ENCODE peak calls at places on chromosome 12, in ten cellular contexts. One of them, this sample, is unnamed. For H3K4me1 and H3K27me3, the result is how much of the 10 kb centered on the place peaks cover.

GRCh38 chr12:48934312-48934706 is 9.0 kb upstream of the FKBP11 start:
- DNase-seq in prostate gland: no peak
- DNase-seq in cardiac muscle cell: peak
- DNase-seq in sigmoid colon: peak
- DNase-seq in heart left ventricle: no peak
- DNase-seq in mammary epithelial cell: no peak
- DNase-seq in left lung: no peak
- DNase-seq in body of pancreas: no peak
- DNase-seq in neural progenitor cell: no peak
- DNase-seq in IMR-90: no peak
- DNase-seq in this sample: peak

GRCh38 chr12:95114766-95115450 is 41.5 kb upstream of the NR2C1 start:
- DNase-seq in prostate gland: no peak
- DNase-seq in cardiac muscle cell: no peak
- DNase-seq in sigmoid colon: no peak
- DNase-seq in heart left ventricle: no peak
- DNase-seq in mammary epithelial cell: peak
- DNase-seq in left lung: no peak
- DNase-seq in body of pancreas: no peak
- DNase-seq in neural progenitor cell: no peak
- DNase-seq in IMR-90: peak
- DNase-seq in this sample: peak

GRCh38 chr12:9786726-9787339 is 26.1 kb upstream of the CD69 start:
- DNase-seq in prostate gland: no peak
- DNase-seq in cardiac muscle cell: no peak
- DNase-seq in sigmoid colon: no peak
- DNase-seq in heart left ventricle: no peak
- DNase-seq in mammary epithelial cell: no peak
- DNase-seq in left lung: no peak
- DNase-seq in body of pancreas: no peak
- DNase-seq in neural progenitor cell: peak
- DNase-seq in IMR-90: no peak
- DNase-seq in this sample: no peak

GRCh38 chr12:103960567-103961227 is 5.0 kb upstream of the TDG start:
- DNase-seq in prostate gland: no peak
- DNase-seq in cardiac muscle cell: no peak
- DNase-seq in sigmoid colon: no peak
- DNase-seq in heart left ventricle: no peak
- DNase-seq in mammary epithelial cell: no peak
- DNase-seq in left lung: no peak
- DNase-seq in body of pancreas: no peak
- DNase-seq in neural progenitor cell: no peak
- DNase-seq in IMR-90: no peak
- DNase-seq in this sample: no peak

GRCh38 chr12:78938341-78939084 is 73.9 kb downstream of the SYT1 start:
- DNase-seq in prostate gland: no peak
- DNase-seq in cardiac muscle cell: no peak
- DNase-seq in sigmoid colon: no peak
- DNase-seq in heart left ventricle: no peak
- DNase-seq in mammary epithelial cell: no peak
- DNase-seq in left lung: no peak
- DNase-seq in body of pancreas: no peak
- DNase-seq in neural progenitor cell: no peak
- DNase-seq in IMR-90: no peak
- DNase-seq in this sample: no peak

GRCh38 chr12:32460638-32461037 is 61.3 kb downstream of the FGD4 start:
- DNase-seq in prostate gland: no peak
- DNase-seq in cardiac muscle cell: no peak
- DNase-seq in sigmoid colon: no peak
- DNase-seq in heart left ventricle: no peak
- DNase-seq in mammary epithelial cell: no peak
- DNase-seq in left lung: no peak
- DNase-seq in body of pancreas: no peak
- DNase-seq in neural progenitor cell: no peak
- DNase-seq in IMR-90: no peak
- DNase-seq in this sample: no peak

GRCh38 chr12:16526693-16527092 is 79.3 kb downstream of the LMO3 start:
- DNase-seq in prostate gland: no peak
- DNase-seq in cardiac muscle cell: no peak
- DNase-seq in sigmoid colon: no peak
- DNase-seq in heart left ventricle: no peak
- DNase-seq in mammary epithelial cell: peak
- DNase-seq in left lung: no peak
- DNase-seq in body of pancreas: no peak
- DNase-seq in neural progenitor cell: no peak
- DNase-seq in IMR-90: peak
- DNase-seq in this sample: peak

GRCh38 chr12:6430124-6430989 is 14.4 kb upstream of the CD27 start:
- DNase-seq in prostate gland: peak
- DNase-seq in cardiac muscle cell: no peak
- DNase-seq in sigmoid colon: peak
- DNase-seq in heart left ventricle: peak
- DNase-seq in mammary epithelial cell: peak
- DNase-seq in left lung: no peak
- DNase-seq in body of pancreas: peak
- DNase-seq in neural progenitor cell: no peak
- DNase-seq in IMR-90: peak
- DNase-seq in this sample: peak

GRCh38 chr12:130783110-130783715 is 55.8 kb downstream of the STX2 start:
- DNase-seq in prostate gland: no peak
- DNase-seq in cardiac muscle cell: no peak
- DNase-seq in sigmoid colon: no peak
- DNase-seq in heart left ventricle: no peak
- DNase-seq in mammary epithelial cell: no peak
- DNase-seq in left lung: no peak
- DNase-seq in body of pancreas: no peak
- DNase-seq in neural progenitor cell: no peak
- DNase-seq in IMR-90: no peak
- DNase-seq in this sample: peak

GRCh38 chr12:69252033-69252432 is 12.7 kb downstream of the CPSF6 start:
- DNase-seq in prostate gland: no peak
- DNase-seq in cardiac muscle cell: no peak
- DNase-seq in sigmoid colon: no peak
- DNase-seq in heart left ventricle: no peak
- DNase-seq in mammary epithelial cell: peak
- DNase-seq in left lung: no peak
- DNase-seq in body of pancreas: no peak
- DNase-seq in neural progenitor cell: peak
- DNase-seq in IMR-90: no peak
- DNase-seq in this sample: no peak
- H3K27ac ChIP-seq in prostate gland: no peak
- H3K27ac ChIP-seq in cardiac muscle cell: peak
- H3K27ac ChIP-seq in sigmoid colon: no peak
- H3K27ac ChIP-seq in heart left ventricle: no peak
- H3K27ac ChIP-seq in mammary epithelial cell: no peak
- H3K27ac ChIP-seq in left lung: no peak
- H3K27ac ChIP-seq in body of pancreas: no peak
- H3K27ac ChIP-seq in neural progenitor cell: peak
- H3K27ac ChIP-seq in IMR-90: no peak
- H3K27ac ChIP-seq in this sample: peak

DNA sequence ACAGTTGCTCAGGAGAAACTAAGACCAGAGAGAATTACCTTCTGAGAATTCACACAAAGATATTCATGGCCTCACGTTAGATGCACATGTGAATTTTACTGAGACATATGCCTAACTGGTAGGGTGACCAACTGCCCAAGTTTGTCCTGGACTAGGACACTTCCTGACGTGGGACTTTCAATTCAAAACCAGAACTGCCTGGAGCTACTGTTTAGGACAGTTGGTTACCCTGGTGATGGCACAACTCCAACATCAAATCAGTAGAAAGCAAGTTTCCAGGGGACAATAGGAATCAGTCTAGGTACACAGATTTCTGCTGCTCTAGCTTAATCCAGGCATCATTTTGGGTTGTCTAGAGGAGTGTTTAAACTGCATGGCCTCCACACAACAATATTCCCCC is 178.7 kb downstream of the GXYLT1 start:
- DNase-seq in prostate gland: no peak
- DNase-seq in cardiac muscle cell: no peak
- DNase-seq in sigmoid colon: no peak
- DNase-seq in heart left ventricle: no peak
- DNase-seq in mammary epithelial cell: no peak
- DNase-seq in left lung: no peak
- DNase-seq in body of pancreas: no peak
- DNase-seq in neural progenitor cell: no peak
- DNase-seq in IMR-90: no peak
- DNase-seq in this sample: no peak
- H3K4me1 ChIP-seq in prostate gland: under half
- H3K4me1 ChIP-seq in cardiac muscle cell: under half
- H3K4me1 ChIP-seq in sigmoid colon: under half
- H3K4me1 ChIP-seq in heart left ventricle: under half
- H3K4me1 ChIP-seq in mammary epithelial cell: under half
- H3K4me1 ChIP-seq in left lung: under half
- H3K4me1 ChIP-seq in body of pancreas: under half
- H3K4me1 ChIP-seq in neural progenitor cell: under half
- H3K4me1 ChIP-seq in IMR-90: under half
- H3K4me1 ChIP-seq in this sample: under half

DNA sequence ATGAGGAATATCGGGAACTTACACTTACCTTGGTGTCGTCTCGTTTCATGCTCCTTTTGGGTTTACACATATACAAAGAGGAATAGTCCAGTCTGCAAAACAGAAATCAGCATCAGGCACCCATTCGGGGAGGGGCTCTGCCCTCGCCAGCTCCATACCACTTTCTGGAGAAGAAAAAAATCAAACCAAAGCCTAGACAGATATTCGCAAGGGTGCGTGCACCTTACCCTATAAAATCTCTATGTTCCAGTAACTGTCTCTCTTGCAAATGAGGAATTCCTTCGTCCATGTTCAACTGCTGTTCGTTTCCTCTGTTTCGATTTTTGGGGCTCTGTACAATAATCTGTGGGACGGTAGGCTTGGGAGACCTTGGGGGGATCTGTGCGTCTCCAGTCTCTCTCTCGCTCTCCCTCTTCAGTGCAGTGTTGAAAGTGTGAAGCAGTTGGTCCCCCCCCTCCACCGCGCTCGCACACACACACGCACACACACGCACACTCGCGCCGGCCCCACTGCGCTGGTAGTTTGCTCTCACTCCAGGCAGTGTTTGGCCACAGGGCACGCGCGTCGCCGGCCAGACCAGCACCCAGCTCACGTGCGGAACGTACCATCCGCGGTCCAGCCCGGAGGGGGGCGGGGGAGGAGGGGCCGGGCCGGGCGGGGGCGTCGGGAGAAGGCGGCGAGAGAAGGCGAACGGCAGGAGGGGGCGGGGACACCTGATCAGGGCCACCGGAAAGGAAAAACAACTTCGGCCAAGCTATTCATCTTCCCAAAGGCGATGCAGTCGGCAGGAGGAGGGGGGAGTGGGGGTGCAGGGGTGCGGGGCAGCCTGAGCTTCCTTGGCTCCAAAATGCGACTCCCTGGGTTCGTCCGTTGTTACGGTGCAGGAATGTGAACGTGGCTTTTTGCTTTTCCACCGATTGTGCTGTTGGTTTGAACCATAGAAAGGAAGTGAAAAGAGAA is at the start of gene BHLHE41:
- DNase-seq in prostate gland: peak
- DNase-seq in cardiac muscle cell: peak
- DNase-seq in sigmoid colon: peak
- DNase-seq in heart left ventricle: peak
- DNase-seq in mammary epithelial cell: peak
- DNase-seq in left lung: peak
- DNase-seq in body of pancreas: peak
- DNase-seq in neural progenitor cell: peak
- DNase-seq in IMR-90: peak
- DNase-seq in this sample: peak
- H3K27me3 ChIP-seq in prostate gland: under half
- H3K27me3 ChIP-seq in cardiac muscle cell: half or more
- H3K27me3 ChIP-seq in sigmoid colon: under half
- H3K27me3 ChIP-seq in heart left ventricle: under half
- H3K27me3 ChIP-seq in mammary epithelial cell: under half
- H3K27me3 ChIP-seq in left lung: half or more
- H3K27me3 ChIP-seq in body of pancreas: under half
- H3K27me3 ChIP-seq in neural progenitor cell: half or more
- H3K27me3 ChIP-seq in IMR-90: under half
- H3K27me3 ChIP-seq in this sample: under half

GRCh38 chr12:122861586-122861970 is 26.3 kb downstream of the HIP1R start:
- DNase-seq in prostate gland: no peak
- DNase-seq in cardiac muscle cell: no peak
- DNase-seq in sigmoid colon: no peak
- DNase-seq in heart left ventricle: peak
- DNase-seq in mammary epithelial cell: no peak
- DNase-seq in left lung: no peak
- DNase-seq in body of pancreas: no peak
- DNase-seq in neural progenitor cell: no peak
- DNase-seq in IMR-90: no peak
- DNase-seq in this sample: peak

GRCh38 chr12:122862110-122862634 is 26.9 kb downstream of the HIP1R start:
- DNase-seq in prostate gland: no peak
- DNase-seq in cardiac muscle cell: no peak
- DNase-seq in sigmoid colon: peak
- DNase-seq in heart left ventricle: peak
- DNase-seq in mammary epithelial cell: no peak
- DNase-seq in left lung: no peak
- DNase-seq in body of pancreas: no peak
- DNase-seq in neural progenitor cell: no peak
- DNase-seq in IMR-90: no peak
- DNase-seq in this sample: peak

GRCh38 chr12:122864894-122865253 is 29.6 kb downstream of the HIP1R start:
- DNase-seq in prostate gland: no peak
- DNase-seq in cardiac muscle cell: no peak
- DNase-seq in sigmoid colon: no peak
- DNase-seq in heart left ventricle: peak
- DNase-seq in mammary epithelial cell: no peak
- DNase-seq in left lung: no peak
- DNase-seq in body of pancreas: no peak
- DNase-seq in neural progenitor cell: no peak
- DNase-seq in IMR-90: no peak
- DNase-seq in this sample: peak

GRCh38 chr12:122860854-122861585 is 25.8 kb downstream of the HIP1R start:
- DNase-seq in prostate gland: no peak
- DNase-seq in cardiac muscle cell: no peak
- DNase-seq in sigmoid colon: no peak
- DNase-seq in heart left ventricle: peak
- DNase-seq in mammary epithelial cell: no peak
- DNase-seq in left lung: no peak
- DNase-seq in body of pancreas: no peak
- DNase-seq in neural progenitor cell: no peak
- DNase-seq in IMR-90: no peak
- DNase-seq in this sample: peak

DNA sequence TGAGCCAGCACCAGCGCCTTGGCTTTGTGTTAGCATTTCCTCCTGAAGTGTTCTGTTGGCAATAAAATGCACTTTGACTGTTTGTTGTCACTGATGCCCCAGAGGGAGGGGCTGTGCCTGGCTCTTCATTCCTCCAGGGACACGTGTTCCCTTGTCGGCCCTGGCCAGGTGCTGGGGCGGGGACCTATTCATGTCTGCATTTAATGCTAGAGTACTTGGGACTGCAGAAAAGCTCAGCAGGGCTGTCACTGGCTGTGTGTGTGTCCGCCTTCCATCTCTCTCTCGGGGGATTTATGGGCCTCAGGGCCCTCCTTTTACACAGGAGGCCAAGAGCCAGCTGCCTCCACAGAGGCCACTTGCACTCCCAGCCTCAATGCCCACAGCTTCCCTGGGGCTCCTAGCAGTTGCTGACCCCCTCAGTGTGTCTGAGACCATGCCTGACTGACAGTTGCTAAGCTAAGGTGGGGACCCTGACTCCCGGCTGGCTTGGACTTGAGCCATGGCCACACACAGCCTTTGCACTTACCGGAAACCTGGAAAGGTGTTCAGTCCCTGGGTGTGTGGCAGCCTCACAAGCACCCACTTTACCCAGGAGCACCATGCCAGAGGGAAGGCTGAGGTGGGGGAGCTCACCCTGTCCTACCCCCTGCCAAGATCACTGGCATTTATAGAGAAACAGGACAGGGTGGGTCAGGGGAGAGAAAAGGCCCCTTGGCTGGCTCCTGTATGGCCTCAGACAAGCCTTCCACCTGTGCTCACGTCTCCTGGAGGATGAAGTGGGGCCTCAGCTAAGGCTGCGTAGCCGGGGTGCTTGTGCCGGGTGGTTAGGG is 27.8 kb downstream of the HIP1R start:
- DNase-seq in prostate gland: peak
- DNase-seq in cardiac muscle cell: no peak
- DNase-seq in sigmoid colon: peak
- DNase-seq in heart left ventricle: peak
- DNase-seq in mammary epithelial cell: no peak
- DNase-seq in left lung: peak
- DNase-seq in body of pancreas: no peak
- DNase-seq in neural progenitor cell: no peak
- DNase-seq in IMR-90: no peak
- DNase-seq in this sample: peak
- H3K27ac ChIP-seq in prostate gland: peak
- H3K27ac ChIP-seq in cardiac muscle cell: peak
- H3K27ac ChIP-seq in sigmoid colon: no peak
- H3K27ac ChIP-seq in heart left ventricle: no peak
- H3K27ac ChIP-seq in mammary epithelial cell: no peak
- H3K27ac ChIP-seq in left lung: peak
- H3K27ac ChIP-seq in body of pancreas: peak
- H3K27ac ChIP-seq in neural progenitor cell: no peak
- H3K27ac ChIP-seq in IMR-90: no peak
- H3K27ac ChIP-seq in this sample: no peak

This sample was measured in osteoblast.